ENCODE peak calls at places on chromosomes 12 and 14, in nine cellular contexts. A is psoas muscle, C is stomach, K is RWPE1, N is H9, Y is left lung, B is endodermal cell, V is heart left ventricle, T is IMR-90. O is an unnamed sample.

GRCh38 chr12:31705651-31706050 is 23.2 kb downstream of the AMN1 start:
- DNase-seq in V (no peak), Y (no peak), K (no peak), N (no peak), B (no peak), C (no peak), T (no peak), A (no peak), O (no peak)

GRCh38 chr12:10067942-10068341 is 30.8 kb downstream of the CLEC1A start:
- DNase-seq in B (no peak), A (no peak), T (no peak), N (no peak), V (no peak), C (no peak), Y (no peak), K (no peak), O (peak; percentile 36)

GRCh38 chr12:31005944-31006361 is 67.7 kb upstream of the DDX11 start:
- DNase-seq in N (no peak), T (peak; percentile 20), Y (no peak), B (no peak), K (peak; percentile 46), V (no peak), A (no peak), C (no peak), O (peak; percentile 10)

GRCh38 chr14:52299692-52300278 is 14.3 kb upstream of the PTGER2 start:
- DNase-seq in K (peak; percentile 62), N (no peak), C (no peak), B (no peak), V (no peak), A (no peak), Y (no peak), T (peak; percentile 71), O (no peak)

GRCh38 chr12:123916729-123917128 is 55.9 kb downstream of the CCDC92 start:
- DNase-seq in V (no peak), Y (no peak), T (peak; percentile 27), K (peak; percentile 64), B (no peak), C (no peak), A (peak; percentile 15), N (no peak), O (no peak)

GRCh38 chr14:37150414-37150813 is 22.0 kb downstream of the SLC25A21 start:
- DNase-seq in V (no peak), T (peak; percentile 58), Y (no peak), K (peak; percentile 50), A (no peak), N (no peak), B (no peak), C (no peak), O (no peak)

GRCh38 chr12:125124320-125124966 is 59.2 kb downstream of the AACS start:
- DNase-seq in N (no peak), C (peak; percentile 66), T (no peak), V (no peak), K (peak; percentile 39), B (no peak), A (no peak), Y (no peak), O (no peak)

GRCh38 chr12:53985358-53985899 is 483 bp downstream of the HOXC10 start:
- DNase-seq in V (no peak), K (no peak), B (peak; percentile 80), C (no peak), T (no peak), Y (no peak), N (peak; percentile 68), A (peak; percentile 74), O (no peak)

GRCh38 chr12:1932264-1932777 is 13.9 kb upstream of the CACNA2D4 start:
- DNase-seq in A (no peak), V (peak; percentile 90), Y (no peak), N (peak; percentile 30), B (peak; percentile 40), C (peak; percentile 81), T (no peak), K (no peak), O (peak; percentile 47)

GRCh38 chr14:73754911-73755360 is 40.8 kb upstream of the PNMA1 start:
- DNase-seq in N (peak; percentile 28), B (peak; percentile 55), A (no peak), K (no peak), V (peak; percentile 71), T (peak; percentile 54), Y (no peak), C (peak; percentile 71), O (peak; percentile 74)
- H3K27ac ChIP-seq in N (no peak overlapping the region), B (no peak overlapping the region), A (peak overlapping the region; percentile 96), K (peak overlapping the region; percentile 98), V (peak overlapping the region; percentile 96), T (peak overlapping the region; percentile 53), Y (peak overlapping the region; percentile 83), C (peak overlapping the region; percentile 100), O (peak overlapping the region; percentile 95)

GRCh38 chr12:56029166-56029519 is 8.3 kb downstream of the IKZF4 start:
- DNase-seq in Y (no peak), C (no peak), A (no peak), K (no peak), T (peak; percentile 67), B (no peak), N (no peak), V (no peak), O (no peak)
- H3K27ac ChIP-seq in Y (peak overlapping the region; percentile 28), C (peak overlapping the region; percentile 32), A (no peak overlapping the region), K (peak overlapping the region; percentile 69), T (no peak overlapping the region), B (no peak overlapping the region), N (no peak overlapping the region), V (no peak overlapping the region), O (no peak overlapping the region)

GRCh38 chr12:113260636-113261300 is 39.5 kb downstream of the TPCN1 start:
- DNase-seq in K (no peak), C (no peak), T (no peak), N (no peak), V (no peak), A (peak; percentile 27), B (no peak), Y (no peak), O (no peak)
- H3K27ac ChIP-seq in K (peak overlapping the region; percentile 11), C (peak overlapping the region; percentile 46), T (no peak overlapping the region), N (no peak overlapping the region), V (peak overlapping the region; percentile 68), A (peak overlapping the region; percentile 75), B (no peak overlapping the region), Y (no peak overlapping the region), O (peak overlapping the region; percentile 74)

DNA sequence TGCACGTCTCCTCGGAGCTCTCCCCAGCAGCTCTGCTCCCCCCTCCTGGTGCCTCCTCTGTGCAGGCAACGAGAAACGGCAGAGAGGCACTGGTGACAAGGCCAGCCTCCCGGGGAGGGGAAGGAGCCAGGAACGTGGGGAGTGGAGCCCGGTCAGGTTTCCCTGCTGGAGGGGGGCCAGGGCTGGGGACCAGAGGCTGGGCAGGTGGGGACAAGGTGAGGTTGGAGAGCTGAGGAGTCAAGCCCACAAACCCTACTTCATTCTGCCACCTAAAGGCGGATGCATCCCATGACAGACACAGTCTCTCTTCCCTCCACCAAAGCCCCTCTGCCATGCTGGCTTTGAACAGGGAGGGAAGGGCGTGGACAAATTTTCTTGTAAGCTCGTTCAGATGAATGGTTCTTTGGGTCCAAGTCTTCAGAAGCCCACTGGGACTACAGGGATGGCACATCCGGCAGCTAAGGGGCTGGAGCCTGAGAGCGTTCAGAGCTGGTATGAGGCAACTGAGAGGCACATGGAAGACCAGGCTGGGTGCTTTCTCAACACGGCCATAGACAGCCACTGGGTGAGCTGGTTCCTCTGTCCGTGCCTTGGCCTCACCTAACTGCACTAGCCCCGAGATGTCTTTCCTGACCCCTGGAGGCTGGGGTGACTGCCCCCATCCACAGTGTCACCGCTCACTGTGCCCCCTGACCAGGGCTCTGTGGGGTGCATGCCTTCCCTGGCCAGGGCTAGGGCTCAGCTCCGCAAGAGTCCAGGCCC is 105.9 kb downstream of the RBM19 start:
- DNase-seq in A (no peak), N (peak; percentile 71), Y (no peak), V (no peak), T (no peak), K (no peak), B (peak; percentile 84), C (no peak), O (no peak)
- H3K27ac ChIP-seq in A (no peak overlapping the region), N (no peak overlapping the region), Y (no peak overlapping the region), V (no peak overlapping the region), T (peak overlapping the region; percentile 46), K (peak overlapping the region; percentile 33), B (no peak overlapping the region), C (no peak overlapping the region), O (no peak overlapping the region)

GRCh38 chr14:21780429-21781084 is 106.9 kb upstream of the OR4E1 start:
- DNase-seq in T (no peak), V (no peak), B (no peak), Y (peak; percentile 43), C (no peak), A (no peak), N (no peak), K (no peak), O (no peak)
- H3K27ac ChIP-seq in T (no peak overlapping the region), V (no peak overlapping the region), B (no peak overlapping the region), Y (no peak overlapping the region), C (no peak overlapping the region), A (no peak overlapping the region), N (no peak overlapping the region), K (no peak overlapping the region), O (no peak overlapping the region)

GRCh38 chr14:23025181-23025788 is 9.4 kb downstream of the PSMB5 start:
- DNase-seq in K (no peak), Y (no peak), N (no peak), B (no peak), C (no peak), T (no peak), A (no peak), V (no peak), O (no peak)
- H3K27ac ChIP-seq in K (peak overlapping the region; percentile 21), Y (no peak overlapping the region), N (no peak overlapping the region), B (peak overlapping the region; percentile 74), C (no peak overlapping the region), T (no peak overlapping the region), A (no peak overlapping the region), V (no peak overlapping the region), O (no peak overlapping the region)

GRCh38 chr14:100108042-100108825 is 43.0 kb downstream of the EVL start:
- DNase-seq in V (peak; percentile 84), A (peak; percentile 90), T (peak; percentile 65), C (peak; percentile 88), K (peak; percentile 87), N (peak; percentile 93), Y (peak; percentile 94), B (peak; percentile 98), O (peak; percentile 81)

GRCh38 chr14:100107236-100107635 is 42.0 kb downstream of the EVL start:
- DNase-seq in A (no peak), C (no peak), K (peak; percentile 84), T (no peak), Y (no peak), V (no peak), B (no peak), N (no peak), O (no peak)

GRCh38 chr14:100110801-100111200 is 45.6 kb downstream of the EVL start:
- DNase-seq in Y (no peak), C (no peak), K (no peak), A (peak; percentile 38), T (no peak), V (no peak), N (no peak), B (no peak), O (no peak)

GRCh38 chr14:100109594-100109955 is 44.4 kb downstream of the EVL start:
- DNase-seq in N (no peak), C (no peak), Y (no peak), B (no peak), A (no peak), V (no peak), T (no peak), K (no peak), O (no peak)

GRCh38 chr14:100108840-100109593 is 43.8 kb downstream of the EVL start:
- DNase-seq in V (peak; percentile 45), K (no peak), T (peak; percentile 69), C (no peak), N (no peak), Y (no peak), A (no peak), B (no peak), O (no peak)
- H3K27ac ChIP-seq in V (peak overlapping the region; percentile 37), K (peak overlapping the region; percentile 80), T (no peak overlapping the region), C (peak overlapping the region; percentile 23), N (no peak overlapping the region), Y (no peak overlapping the region), A (no peak overlapping the region), B (no peak overlapping the region), O (peak overlapping the region; percentile 51)

GRCh38 chr12:111430418-111431353 is 25.0 kb downstream of the SH2B3 start:
- DNase-seq in Y (no peak), K (no peak), B (no peak), V (no peak), A (no peak), C (no peak), N (no peak), T (no peak), O (no peak)
- H3K27ac ChIP-seq in Y (peak overlapping the region; percentile 69), K (peak overlapping the region; percentile 85), B (no peak overlapping the region), V (peak overlapping the region; percentile 94), A (peak overlapping the region; percentile 52), C (peak overlapping the region; percentile 78), N (no peak overlapping the region), T (no peak overlapping the region), O (peak overlapping the region; percentile 74)

O was measured in uterus.